ENCODE peak calls at places on chromosomes 5 and 9, in eight cellular contexts. A is K562, K is SK-N-SH, Q is GM12878, P is IMR-90, N is H1, J is HepG2, T is WTC11. C is an unnamed sample.

GRCh38 chr5:52786937-52787599 is 648 bp upstream of the ITGA1 start:
- DNase-seq in T (peak), N (no peak), K (no peak), Q (no peak), J (peak), A (no peak), P (peak), C (peak)

GRCh38 chr5:74636552-74636951 is 4.0 kb downstream of the ENC1 start:
- DNase-seq in N (no peak), T (no peak), J (no peak), P (no peak), A (no peak), K (no peak), Q (no peak), C (no peak)

GRCh38 chr5:120082316-120083068 is 381.6 kb upstream of the PRR16 start:
- DNase-seq in Q (no peak), K (no peak), P (no peak), T (no peak), A (no peak), N (no peak), J (no peak), C (no peak)

GRCh38 chr5:16975950-16976624 is 40.0 kb upstream of the MYO10 start:
- DNase-seq in N (no peak), T (no peak), A (no peak), Q (peak), P (no peak), J (no peak), K (no peak), C (no peak)

GRCh38 chr5:179233909-179234562 is 111.2 kb downstream of the ADAMTS2 start:
- DNase-seq in Q (no peak), A (no peak), P (no peak), K (peak), T (peak), J (no peak), N (no peak), C (no peak)

GRCh38 chr9:14768561-14769234 is 46.2 kb upstream of the CER1 start:
- DNase-seq in T (peak), A (peak), J (peak), N (no peak), P (peak), K (peak), Q (no peak), C (peak)

GRCh38 chr5:121273818-121274433 is 577.8 kb upstream of the FTMT start:
- DNase-seq in K (no peak), T (no peak), Q (no peak), N (no peak), J (peak), P (peak), A (peak), C (peak)

GRCh38 chr9:31519011-31519410 is 865.4 kb upstream of the ACO1 start:
- DNase-seq in J (peak), K (no peak), A (no peak), T (peak), Q (peak), N (no peak), P (no peak), C (no peak)

GRCh38 chr5:109223521-109223920 is 186.3 kb downstream of the PJA2 start:
- DNase-seq in P (no peak), A (no peak), J (no peak), N (no peak), T (no peak), Q (no peak), K (no peak), C (no peak)

GRCh38 chr9:20314981-20315380 is 307.3 kb downstream of the MLLT3 start:
- DNase-seq in P (no peak), A (no peak), T (no peak), K (no peak), Q (no peak), J (no peak), N (no peak), C (no peak)

GRCh38 chr5:181053760-181054122 is 13.7 kb downstream of the BTNL9 start:
- DNase-seq in T (peak), P (no peak), N (no peak), J (no peak), A (no peak), Q (no peak), K (no peak), C (no peak)

GRCh38 chr9:444528-444927 is 229.9 kb downstream of the DOCK8 start:
- DNase-seq in N (no peak), Q (no peak), K (no peak), T (no peak), J (no peak), A (no peak), P (no peak), C (no peak)

GRCh38 chr9:5876711-5877110 is 14.0 kb upstream of the MLANA start:
- DNase-seq in J (no peak), K (no peak), T (peak), N (peak), Q (no peak), P (no peak), A (peak), C (no peak)

GRCh38 chr9:128587453-128587852 is 35.1 kb downstream of the SPTAN1 start:
- DNase-seq in Q (peak), J (no peak), P (no peak), N (no peak), T (no peak), A (no peak), K (no peak), C (no peak)

GRCh38 chr9:135916998-135917397 is 9.7 kb upstream of the CAMSAP1 start:
- DNase-seq in N (no peak), P (no peak), K (no peak), J (no peak), Q (no peak), A (no peak), T (no peak), C (no peak)
- TF ChIP-seq USF2 in N (no peak), P (no peak), K (no peak), J (no peak), Q (no peak), A (no peak), T (no peak), C (no peak)

GRCh38 chr9:131366745-131367401 is 27.0 kb upstream of the PRRC2B start:
- DNase-seq in Q (no peak), T (peak), A (peak), J (peak), N (peak), K (peak), P (peak), C (peak)

GRCh38 chr9:131358438-131359029 is 35.4 kb upstream of the PRRC2B start:
- DNase-seq in K (no peak), P (no peak), A (no peak), Q (no peak), J (no peak), T (no peak), N (no peak), C (no peak)

GRCh38 chr9:131365546-131365945 is 28.3 kb upstream of the PRRC2B start:
- DNase-seq in J (no peak), P (no peak), N (no peak), A (peak), K (no peak), T (no peak), Q (no peak), C (no peak)

GRCh38 chr9:131361202-131361833 is 32.6 kb upstream of the PRRC2B start:
- DNase-seq in T (peak), K (no peak), J (no peak), N (no peak), Q (no peak), P (no peak), A (peak), C (peak)
- TF ChIP-seq USF2 in T (no peak), K (no peak), J (no peak), N (no peak), Q (no peak), P (no peak), A (no peak), C (no peak)

DNA sequence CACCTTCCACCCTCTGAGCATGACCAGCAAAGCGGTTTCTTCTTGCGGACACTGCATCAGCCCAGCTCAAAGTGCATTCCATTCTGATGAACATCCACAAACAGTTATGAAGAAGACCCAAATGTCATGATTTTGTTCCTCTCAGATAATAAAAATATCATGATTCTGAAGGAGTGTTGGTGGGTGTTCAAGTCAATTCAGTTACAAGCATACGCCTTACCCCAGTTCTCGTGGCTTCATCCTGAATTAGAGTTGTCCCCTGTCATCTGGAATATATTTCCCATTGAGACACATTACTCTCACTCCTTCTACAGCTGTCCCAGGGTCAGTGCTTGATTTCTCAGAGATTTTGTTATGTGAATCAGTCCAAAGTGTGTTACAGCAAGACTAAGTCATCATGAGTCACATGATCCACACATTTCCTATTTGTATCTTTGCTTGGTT is 325.4 kb downstream of the RFX3 start:
- DNase-seq in N (no peak), K (no peak), J (no peak), T (no peak), A (no peak), P (peak), Q (no peak), C (no peak)
- TF ChIP-seq USF2 in N (no peak), K (no peak), J (no peak), T (no peak), A (no peak), P (peak), Q (no peak), C (no peak)

DNA sequence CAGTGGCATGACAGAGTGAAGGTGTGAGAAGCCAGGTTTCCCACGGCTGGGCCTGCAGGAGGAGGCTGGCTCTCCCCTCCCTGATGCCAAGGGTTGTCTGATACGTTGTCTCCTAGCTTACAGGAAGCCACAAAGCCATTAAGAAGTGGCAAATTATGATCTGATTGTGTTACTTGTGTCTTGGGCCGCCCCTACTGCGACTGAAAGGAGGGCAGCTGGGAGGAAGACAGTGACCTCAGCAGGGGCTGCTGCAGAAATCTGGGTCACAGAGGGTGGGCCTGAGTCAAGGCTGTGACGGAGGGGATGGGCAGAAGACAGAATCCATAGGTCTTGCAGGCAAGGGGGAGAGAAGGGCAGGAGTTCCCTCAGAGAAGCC is 145.0 kb downstream of the FSTL4 start:
- DNase-seq in J (no peak), Q (no peak), N (no peak), P (no peak), A (no peak), T (no peak), K (no peak), C (no peak)
- TF ChIP-seq USF2 in J (no peak), Q (no peak), N (no peak), P (no peak), A (no peak), T (no peak), K (no peak), C (no peak)

DNA sequence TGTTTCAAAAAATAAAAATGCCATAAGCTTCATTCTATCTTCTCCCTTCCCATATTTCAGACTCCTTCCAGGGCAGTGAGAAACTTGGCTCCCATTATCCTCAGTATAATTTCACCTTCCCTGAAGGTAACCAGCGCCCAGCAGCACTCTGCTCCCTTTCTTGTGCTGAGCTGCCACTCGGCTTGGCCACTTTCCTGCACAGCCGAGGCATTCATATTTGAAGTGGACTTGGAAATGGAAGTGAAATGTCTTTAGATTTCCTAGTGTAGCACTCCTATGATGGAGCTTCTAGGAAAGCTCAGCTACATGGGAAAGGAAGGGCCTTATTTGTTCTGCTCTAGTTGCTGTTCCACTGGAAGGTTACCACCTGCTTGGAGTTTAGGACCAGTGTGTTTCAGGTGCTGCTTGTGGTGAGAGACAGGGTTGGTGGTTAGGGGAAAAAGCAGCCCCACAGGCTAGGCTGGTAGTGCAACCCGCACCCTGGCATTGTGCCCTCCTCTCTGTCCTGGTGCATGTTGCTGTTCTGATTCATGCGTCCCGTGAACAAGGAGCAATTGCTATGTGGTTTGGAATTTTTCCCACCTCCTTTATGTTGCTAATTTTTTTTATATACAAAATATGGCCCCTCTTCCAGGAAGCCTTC is 53.8 kb downstream of the RAD23B start:
- DNase-seq in K (no peak), T (no peak), N (no peak), P (peak), J (no peak), A (no peak), Q (no peak), C (no peak)
- TF ChIP-seq USF2 in K (no peak), T (no peak), N (no peak), P (no peak), J (no peak), A (no peak), Q (no peak), C (no peak)

GRCh38 chr5:142686210-142686734 is 382 bp upstream of the FGF1 start:
- DNase-seq in K (peak), J (peak), T (no peak), N (no peak), A (no peak), Q (no peak), P (peak), C (no peak)

GRCh38 chr5:142689081-142689480 is 3.2 kb upstream of the FGF1 start:
- DNase-seq in Q (no peak), A (no peak), J (no peak), K (peak), N (no peak), T (no peak), P (no peak), C (no peak)

GRCh38 chr5:142685418-142686209 is at the start of gene FGF1:
- DNase-seq in P (no peak), K (peak), N (no peak), J (no peak), Q (no peak), T (no peak), A (no peak), C (no peak)

GRCh38 chr5:142688278-142688677 is 2.4 kb upstream of the FGF1 start:
- DNase-seq in A (no peak), K (peak), Q (no peak), P (no peak), T (no peak), J (no peak), N (no peak), C (no peak)

GRCh38 chr5:142686968-142687367 is 1.1 kb upstream of the FGF1 start:
- DNase-seq in K (no peak), N (no peak), T (no peak), J (no peak), Q (no peak), A (no peak), P (no peak), C (no peak)
- TF ChIP-seq USF2 in K (no peak), N (no peak), T (no peak), J (no peak), Q (no peak), A (no peak), P (no peak), C (no peak)

DNA sequence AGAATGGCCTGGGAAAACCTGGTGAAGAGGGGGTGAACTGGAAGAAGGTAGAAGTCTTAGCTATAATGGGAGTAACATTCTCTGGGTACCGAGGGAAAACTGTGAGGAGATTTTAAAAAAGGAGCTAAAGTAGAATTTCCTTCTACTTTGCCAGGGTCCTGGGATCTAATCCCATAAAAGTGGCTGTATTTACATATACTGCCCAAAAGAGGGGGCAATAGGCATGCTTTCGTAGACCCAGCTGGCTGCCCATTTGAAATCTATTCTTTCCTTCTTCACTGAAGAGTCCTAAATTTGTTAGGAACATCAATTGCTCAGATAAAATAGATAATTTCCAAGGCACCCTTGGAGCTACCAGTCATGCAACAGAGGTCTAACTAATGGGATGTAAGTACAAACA is 159.2 kb downstream of the CDC42SE2 start:
- DNase-seq in N (no peak), Q (no peak), A (no peak), P (peak), J (peak), T (no peak), K (peak), C (peak)
- TF ChIP-seq USF2 in N (no peak), Q (no peak), A (no peak), P (no peak), J (no peak), T (no peak), K (no peak), C (no peak)

GRCh38 chr9:92631452-92632211 is 38.3 kb downstream of the IPPK start:
- DNase-seq in A (no peak), J (no peak), P (no peak), K (no peak), Q (peak), T (no peak), N (no peak), C (no peak)
- TF ChIP-seq USF2 in A (no peak), J (no peak), P (no peak), K (no peak), Q (no peak), T (no peak), N (no peak), C (no peak)

GRCh38 chr9:107782789-107783188 is 293.2 kb upstream of the KLF4 start:
- DNase-seq in Q (no peak), P (no peak), A (no peak), K (no peak), N (no peak), J (no peak), T (no peak), C (no peak)
- TF ChIP-seq USF2 in Q (no peak), P (no peak), A (no peak), K (no peak), N (no peak), J (no peak), T (no peak), C (no peak)

GRCh38 chr5:172479034-172479783 is 24.9 kb upstream of the SH3PXD2B start:
- DNase-seq in P (peak), N (peak), J (peak), T (peak), K (peak), Q (peak), A (peak), C (peak)
- TF ChIP-seq USF2 in P (no peak), N (no peak), J (no peak), T (no peak), K (no peak), Q (no peak), A (no peak), C (no peak)